ENCODE peak calls at places on chromosomes 6 and 20, in eight cellular contexts. One of them, this sample, is unnamed.

GRCh38 chr6:21402368-21402767 is 191.2 kb upstream of the SOX4 start:
- DNase-seq in IMR-90: peak; percentile 27
- DNase-seq in Peyer's patch: no peak
- DNase-seq in heart left ventricle: no peak
- DNase-seq in foreskin fibroblast: peak; percentile 4
- DNase-seq in cardiac fibroblast: peak; percentile 55
- DNase-seq in prostate gland: no peak
- DNase-seq in OCI-LY7: no peak
- DNase-seq in this sample: no peak

GRCh38 chr6:35755525-35755924 is 18.7 kb downstream of the ARMC12 start:
- DNase-seq in IMR-90: no peak
- DNase-seq in Peyer's patch: no peak
- DNase-seq in heart left ventricle: no peak
- DNase-seq in foreskin fibroblast: no peak
- DNase-seq in cardiac fibroblast: no peak
- DNase-seq in prostate gland: no peak
- DNase-seq in OCI-LY7: no peak
- DNase-seq in this sample: no peak

GRCh38 chr6:84687487-84687886 is 76.9 kb downstream of the TBX18 start:
- DNase-seq in IMR-90: no peak
- DNase-seq in Peyer's patch: no peak
- DNase-seq in heart left ventricle: no peak
- DNase-seq in foreskin fibroblast: peak; percentile 42
- DNase-seq in cardiac fibroblast: peak; percentile 48
- DNase-seq in prostate gland: no peak
- DNase-seq in OCI-LY7: no peak
- DNase-seq in this sample: peak; percentile 7

GRCh38 chr20:38706482-38706881 is 17.8 kb upstream of the SLC32A1 start:
- DNase-seq in IMR-90: no peak
- DNase-seq in Peyer's patch: no peak
- DNase-seq in heart left ventricle: no peak
- DNase-seq in foreskin fibroblast: no peak
- DNase-seq in cardiac fibroblast: no peak
- DNase-seq in prostate gland: no peak
- DNase-seq in OCI-LY7: no peak
- DNase-seq in this sample: no peak

GRCh38 chr20:40753472-40753871 is 64.4 kb upstream of the MAFB start:
- DNase-seq in IMR-90: no peak
- DNase-seq in Peyer's patch: no peak
- DNase-seq in heart left ventricle: no peak
- DNase-seq in foreskin fibroblast: no peak
- DNase-seq in cardiac fibroblast: no peak
- DNase-seq in prostate gland: no peak
- DNase-seq in OCI-LY7: no peak
- DNase-seq in this sample: no peak

GRCh38 chr6:141033101-141033500 is 1099.6 kb upstream of the GJE1 start:
- DNase-seq in IMR-90: peak; percentile 14
- DNase-seq in Peyer's patch: no peak
- DNase-seq in heart left ventricle: no peak
- DNase-seq in foreskin fibroblast: peak; percentile 11
- DNase-seq in cardiac fibroblast: peak; percentile 23
- DNase-seq in prostate gland: no peak
- DNase-seq in OCI-LY7: no peak
- DNase-seq in this sample: peak; percentile 81

GRCh38 chr6:3227363-3228045 is at the start of gene TUBB2B:
- DNase-seq in IMR-90: peak; percentile 37
- DNase-seq in Peyer's patch: no peak
- DNase-seq in heart left ventricle: no peak
- DNase-seq in foreskin fibroblast: no peak
- DNase-seq in cardiac fibroblast: peak; percentile 11
- DNase-seq in prostate gland: no peak
- DNase-seq in OCI-LY7: no peak
- DNase-seq in this sample: no peak

GRCh38 chr6:95095855-95096254 is 481.5 kb upstream of the MANEA start:
- DNase-seq in IMR-90: no peak
- DNase-seq in Peyer's patch: no peak
- DNase-seq in heart left ventricle: no peak
- DNase-seq in foreskin fibroblast: no peak
- DNase-seq in cardiac fibroblast: no peak
- DNase-seq in prostate gland: no peak
- DNase-seq in OCI-LY7: no peak
- DNase-seq in this sample: no peak

GRCh38 chr20:64177787-64178186 is 13.5 kb downstream of the MYT1 start:
- DNase-seq in IMR-90: no peak
- DNase-seq in Peyer's patch: no peak
- DNase-seq in heart left ventricle: no peak
- DNase-seq in foreskin fibroblast: no peak
- DNase-seq in cardiac fibroblast: no peak
- DNase-seq in prostate gland: no peak
- DNase-seq in OCI-LY7: no peak
- DNase-seq in this sample: no peak

GRCh38 chr6:22632561-22632960 is 63.2 kb downstream of the HDGFL1 start:
- DNase-seq in IMR-90: no peak
- DNase-seq in Peyer's patch: no peak
- DNase-seq in heart left ventricle: no peak
- DNase-seq in foreskin fibroblast: no peak
- DNase-seq in cardiac fibroblast: no peak
- DNase-seq in prostate gland: no peak
- DNase-seq in OCI-LY7: no peak
- DNase-seq in this sample: no peak

GRCh38 chr6:87078983-87079616 is 15.8 kb downstream of the CGA start:
- DNase-seq in IMR-90: peak; percentile 63
- DNase-seq in Peyer's patch: peak; percentile 59
- DNase-seq in heart left ventricle: peak; percentile 55
- DNase-seq in foreskin fibroblast: peak; percentile 29
- DNase-seq in cardiac fibroblast: peak; percentile 68
- DNase-seq in prostate gland: peak; percentile 11
- DNase-seq in OCI-LY7: peak; percentile 69
- DNase-seq in this sample: peak; percentile 58

GRCh38 chr20:41664584-41664983 is 46.4 kb upstream of the CHD6 start:
- DNase-seq in IMR-90: peak; percentile 14
- DNase-seq in Peyer's patch: peak; percentile 20
- DNase-seq in heart left ventricle: no peak
- DNase-seq in foreskin fibroblast: no peak
- DNase-seq in cardiac fibroblast: no peak
- DNase-seq in prostate gland: no peak
- DNase-seq in OCI-LY7: peak; percentile 82
- DNase-seq in this sample: peak; percentile 20

GRCh38 chr6:110217255-110217654 is 37.0 kb downstream of the CDC40 start:
- DNase-seq in IMR-90: peak; percentile 43
- DNase-seq in Peyer's patch: no peak
- DNase-seq in heart left ventricle: no peak
- DNase-seq in foreskin fibroblast: peak; percentile 16
- DNase-seq in cardiac fibroblast: no peak
- DNase-seq in prostate gland: no peak
- DNase-seq in OCI-LY7: no peak
- DNase-seq in this sample: peak; percentile 39

GRCh38 chr20:23396961-23397620 is 24.2 kb downstream of the NAPB start:
- DNase-seq in IMR-90: peak; percentile 21
- DNase-seq in Peyer's patch: no peak
- DNase-seq in heart left ventricle: no peak
- DNase-seq in foreskin fibroblast: no peak
- DNase-seq in cardiac fibroblast: peak; percentile 25
- DNase-seq in prostate gland: no peak
- DNase-seq in OCI-LY7: no peak
- DNase-seq in this sample: no peak

GRCh38 chr20:41142241-41142640 is 4.9 kb downstream of the PLCG1 start:
- DNase-seq in IMR-90: no peak
- DNase-seq in Peyer's patch: no peak
- DNase-seq in heart left ventricle: no peak
- DNase-seq in foreskin fibroblast: no peak
- DNase-seq in cardiac fibroblast: no peak
- DNase-seq in prostate gland: no peak
- DNase-seq in OCI-LY7: no peak
- DNase-seq in this sample: no peak

GRCh38 chr20:53487453-53487852 is 106.2 kb downstream of the ZNF217 start:
- DNase-seq in IMR-90: no peak
- DNase-seq in Peyer's patch: no peak
- DNase-seq in heart left ventricle: no peak
- DNase-seq in foreskin fibroblast: no peak
- DNase-seq in cardiac fibroblast: no peak
- DNase-seq in prostate gland: no peak
- DNase-seq in OCI-LY7: no peak
- DNase-seq in this sample: no peak

DNA sequence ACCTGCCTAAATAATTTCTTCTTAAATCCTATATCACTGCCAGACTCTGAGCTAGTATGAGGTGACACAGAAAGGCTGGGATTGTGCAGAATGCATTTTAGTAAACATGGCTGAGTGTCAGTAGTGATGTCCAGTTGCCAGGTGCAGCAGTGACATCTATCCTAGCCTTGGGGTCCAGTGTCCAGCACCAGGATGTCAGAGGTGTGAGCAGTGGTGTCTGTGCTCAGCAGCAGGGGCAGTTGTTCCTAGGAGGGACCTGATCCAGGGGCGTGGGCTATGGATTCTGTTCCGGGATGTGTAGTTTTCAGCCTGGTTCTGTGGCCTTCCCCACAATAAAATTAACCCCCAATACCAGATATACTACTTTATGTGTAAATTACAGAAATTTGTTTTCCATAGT is 6.0 kb downstream of the HLA-C start:
- DNase-seq in IMR-90: no peak
- DNase-seq in Peyer's patch: no peak
- DNase-seq in heart left ventricle: no peak
- DNase-seq in foreskin fibroblast: no peak
- DNase-seq in cardiac fibroblast: no peak
- DNase-seq in prostate gland: no peak
- DNase-seq in OCI-LY7: no peak
- DNase-seq in this sample: no peak
- H3K4me3 ChIP-seq in IMR-90: no peak overlapping the region
- H3K4me3 ChIP-seq in Peyer's patch: no peak overlapping the region
- H3K4me3 ChIP-seq in heart left ventricle: no peak overlapping the region
- H3K4me3 ChIP-seq in foreskin fibroblast: no peak overlapping the region
- H3K4me3 ChIP-seq in cardiac fibroblast: no peak overlapping the region
- H3K4me3 ChIP-seq in prostate gland: no peak overlapping the region
- H3K4me3 ChIP-seq in OCI-LY7: no peak overlapping the region
- H3K4me3 ChIP-seq in this sample: no peak overlapping the region

GRCh38 chr20:56517211-56517610 is 7.3 kb upstream of the FAM209A start:
- DNase-seq in IMR-90: no peak
- DNase-seq in Peyer's patch: no peak
- DNase-seq in heart left ventricle: no peak
- DNase-seq in foreskin fibroblast: no peak
- DNase-seq in cardiac fibroblast: no peak
- DNase-seq in prostate gland: no peak
- DNase-seq in OCI-LY7: no peak
- DNase-seq in this sample: no peak

GRCh38 chr20:56513807-56514150 is 10.8 kb upstream of the FAM209A start:
- DNase-seq in IMR-90: no peak
- DNase-seq in Peyer's patch: no peak
- DNase-seq in heart left ventricle: no peak
- DNase-seq in foreskin fibroblast: no peak
- DNase-seq in cardiac fibroblast: no peak
- DNase-seq in prostate gland: no peak
- DNase-seq in OCI-LY7: no peak
- DNase-seq in this sample: no peak

GRCh38 chr20:56516631-56517030 is 7.9 kb upstream of the FAM209A start:
- DNase-seq in IMR-90: no peak
- DNase-seq in Peyer's patch: no peak
- DNase-seq in heart left ventricle: no peak
- DNase-seq in foreskin fibroblast: no peak
- DNase-seq in cardiac fibroblast: no peak
- DNase-seq in prostate gland: no peak
- DNase-seq in OCI-LY7: no peak
- DNase-seq in this sample: no peak

GRCh38 chr20:56517641-56518040 is 6.9 kb upstream of the FAM209A start:
- DNase-seq in IMR-90: no peak
- DNase-seq in Peyer's patch: no peak
- DNase-seq in heart left ventricle: no peak
- DNase-seq in foreskin fibroblast: no peak
- DNase-seq in cardiac fibroblast: no peak
- DNase-seq in prostate gland: no peak
- DNase-seq in OCI-LY7: no peak
- DNase-seq in this sample: no peak

DNA sequence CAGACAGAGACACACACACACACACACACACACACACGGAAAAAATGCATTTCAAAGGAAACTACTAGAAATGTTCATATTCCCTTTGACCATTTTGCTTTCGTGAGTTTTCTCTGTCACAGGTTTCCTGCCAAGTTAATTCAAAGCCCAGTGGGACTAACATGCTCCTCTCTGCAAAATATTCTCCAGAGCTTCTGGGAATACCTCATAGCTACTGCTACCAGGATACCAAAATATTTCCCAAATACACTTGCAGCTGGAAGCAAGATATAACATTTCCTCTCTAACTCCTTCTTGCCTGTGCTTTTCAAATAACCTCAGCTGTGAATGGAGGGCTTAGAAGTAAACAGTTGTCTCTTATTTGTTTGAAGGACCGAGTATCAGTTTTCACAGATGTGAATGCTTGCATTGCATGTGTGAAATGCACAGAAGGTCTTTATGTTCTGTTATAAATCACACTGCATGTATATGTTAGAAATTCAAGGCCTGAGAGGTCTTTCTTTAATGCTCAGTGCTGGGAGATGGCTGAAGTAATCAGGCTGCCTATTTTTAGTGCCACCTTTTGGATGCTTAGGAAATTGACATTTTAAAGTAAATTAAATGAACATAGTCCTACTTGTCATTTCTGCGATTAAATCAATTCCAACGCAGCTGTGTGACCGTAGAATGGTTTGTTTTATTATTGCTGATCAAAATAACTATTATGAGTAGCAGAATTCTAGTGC is 8.7 kb upstream of the FAM209A start:
- DNase-seq in IMR-90: peak; percentile 29
- DNase-seq in Peyer's patch: no peak
- DNase-seq in heart left ventricle: no peak
- DNase-seq in foreskin fibroblast: no peak
- DNase-seq in cardiac fibroblast: peak; percentile 52
- DNase-seq in prostate gland: no peak
- DNase-seq in OCI-LY7: no peak
- DNase-seq in this sample: peak; percentile 1
- TF ChIP-seq CTCF in IMR-90: peak; percentile 36
- TF ChIP-seq CTCF in Peyer's patch: peak; percentile 11
- TF ChIP-seq CTCF in heart left ventricle: no peak
- TF ChIP-seq CTCF in foreskin fibroblast: peak; percentile 26
- TF ChIP-seq CTCF in cardiac fibroblast: peak; percentile 23
- TF ChIP-seq CTCF in prostate gland: no peak
- TF ChIP-seq CTCF in OCI-LY7: peak; percentile 48
- TF ChIP-seq CTCF in this sample: no peak

GRCh38 chr6:16135078-16135477 is 6.2 kb downstream of the MYLIP start:
- DNase-seq in IMR-90: no peak
- DNase-seq in Peyer's patch: no peak
- DNase-seq in heart left ventricle: no peak
- DNase-seq in foreskin fibroblast: no peak
- DNase-seq in cardiac fibroblast: no peak
- DNase-seq in prostate gland: no peak
- DNase-seq in OCI-LY7: no peak
- DNase-seq in this sample: no peak
- H3K4me3 ChIP-seq in IMR-90: no peak overlapping the region
- H3K4me3 ChIP-seq in Peyer's patch: no peak overlapping the region
- H3K4me3 ChIP-seq in heart left ventricle: no peak overlapping the region
- H3K4me3 ChIP-seq in foreskin fibroblast: no peak overlapping the region
- H3K4me3 ChIP-seq in cardiac fibroblast: no peak overlapping the region
- H3K4me3 ChIP-seq in prostate gland: no peak overlapping the region
- H3K4me3 ChIP-seq in OCI-LY7: no peak overlapping the region
- H3K4me3 ChIP-seq in this sample: no peak overlapping the region

DNA sequence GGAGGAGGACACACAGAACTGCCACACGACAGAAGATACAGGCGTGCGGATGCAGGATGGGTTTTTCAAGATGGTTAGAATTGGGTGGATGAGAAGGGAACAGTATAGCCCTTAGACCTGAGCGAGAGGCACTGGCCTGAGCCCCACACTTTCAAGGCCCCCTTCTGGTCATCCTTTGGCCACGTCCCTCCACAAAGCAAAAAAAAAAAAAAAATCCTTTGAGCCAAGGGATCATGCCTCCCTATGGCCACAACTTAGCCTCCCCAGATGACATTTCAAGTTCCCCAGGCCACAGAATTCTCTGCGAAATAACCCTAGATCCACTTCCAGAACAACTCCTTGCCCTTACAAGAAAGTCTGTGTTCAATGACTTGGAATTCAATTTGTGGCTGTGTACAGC is 30.4 kb downstream of the ELOVL2 start:
- DNase-seq in IMR-90: no peak
- DNase-seq in Peyer's patch: no peak
- DNase-seq in heart left ventricle: no peak
- DNase-seq in foreskin fibroblast: no peak
- DNase-seq in cardiac fibroblast: no peak
- DNase-seq in prostate gland: no peak
- DNase-seq in OCI-LY7: no peak
- DNase-seq in this sample: no peak
- TF ChIP-seq CTCF in IMR-90: no peak
- TF ChIP-seq CTCF in Peyer's patch: no peak
- TF ChIP-seq CTCF in heart left ventricle: no peak
- TF ChIP-seq CTCF in foreskin fibroblast: no peak
- TF ChIP-seq CTCF in cardiac fibroblast: no peak
- TF ChIP-seq CTCF in prostate gland: no peak
- TF ChIP-seq CTCF in OCI-LY7: no peak
- TF ChIP-seq CTCF in this sample: no peak